ENCODE peak calls at places on chromosomes 11 and 22, in ten cellular contexts. Q, S, J, B, V, P, F, H, T and A are unnamed samples.

GRCh38 chr11:128029219-128029722 is 558.1 kb downstream of the ETS1 start:
- DNase-seq in Q (no peak), S (peak; percentile 51), J (no peak), B (no peak), V (no peak), P (no peak), F (no peak), H (no peak), T (no peak), A (no peak)

GRCh38 chr22:46007848-46008261 is 30.9 kb upstream of the WNT7B start:
- DNase-seq in Q (no peak), S (peak; percentile 86), J (peak; percentile 82), B (peak; percentile 46), V (peak; percentile 58), P (no peak), F (no peak), H (peak; percentile 96), T (no peak), A (no peak)

GRCh38 chr11:1727088-1727690 is 23.2 kb downstream of the IFITM10 start:
- DNase-seq in Q (no peak), S (no peak), J (no peak), B (no peak), V (no peak), P (no peak), F (no peak), H (no peak), T (no peak), A (no peak)

GRCh38 chr22:50576070-50576469 is 2.2 kb downstream of the CPT1B start:
- DNase-seq in Q (no peak), S (peak; percentile 47), J (no peak), B (no peak), V (no peak), P (no peak), F (peak; percentile 69), H (peak; percentile 55), T (no peak), A (peak; percentile 39)

GRCh38 chr22:36194971-36195370 is 6.6 kb downstream of the APOL4 start:
- DNase-seq in Q (no peak), S (peak; percentile 71), J (no peak), B (peak; percentile 35), V (peak; percentile 64), P (peak; percentile 87), F (peak; percentile 59), H (peak; percentile 55), T (no peak), A (peak; percentile 71)

GRCh38 chr11:114068327-114068726 is 8.8 kb downstream of the ZBTB16 start:
- DNase-seq in Q (no peak), S (no peak), J (no peak), B (no peak), V (no peak), P (no peak), F (no peak), H (no peak), T (no peak), A (no peak)

GRCh38 chr22:34812631-34813030 is 253.3 kb upstream of the ISX start:
- DNase-seq in Q (no peak), S (no peak), J (no peak), B (no peak), V (no peak), P (no peak), F (no peak), H (no peak), T (no peak), A (no peak)

GRCh38 chr11:10499452-10500262 is 41.3 kb downstream of the RNF141 start:
- DNase-seq in Q (no peak), S (no peak), J (no peak), B (no peak), V (no peak), P (peak; percentile 67), F (no peak), H (no peak), T (no peak), A (no peak)

GRCh38 chr11:2138436-2139117 is 612 bp downstream of the IGF2 start:
- DNase-seq in Q (no peak), S (peak; percentile 52), J (no peak), B (no peak), V (no peak), P (no peak), F (no peak), H (peak; percentile 57), T (no peak), A (no peak)

GRCh38 chr22:20304646-20305045 is 15.2 kb downstream of the DGCR6L start:
- DNase-seq in Q (no peak), S (no peak), J (no peak), B (no peak), V (no peak), P (no peak), F (no peak), H (no peak), T (no peak), A (no peak)

GRCh38 chr22:29787371-29787980 is 20.3 kb downstream of the UQCR10 start:
- DNase-seq in Q (no peak), S (no peak), J (no peak), B (no peak), V (no peak), P (no peak), F (no peak), H (no peak), T (no peak), A (no peak)

GRCh38 chr11:71207563-71207962 is 44.8 kb downstream of the SHANK2 start:
- DNase-seq in Q (no peak), S (no peak), J (no peak), B (no peak), V (no peak), P (no peak), F (no peak), H (no peak), T (no peak), A (no peak)

GRCh38 chr11:95827661-95828060 is 37.4 kb downstream of the CEP57 start:
- DNase-seq in Q (no peak), S (peak; percentile 19), J (no peak), B (no peak), V (no peak), P (no peak), F (no peak), H (no peak), T (no peak), A (no peak)

GRCh38 chr11:99241059-99241458 is 220.3 kb downstream of the CNTN5 start:
- DNase-seq in Q (no peak), S (peak; percentile 1), J (no peak), B (no peak), V (no peak), P (no peak), F (peak; percentile 29), H (no peak), T (no peak), A (no peak)

GRCh38 chr11:35223429-35223828 is 84.5 kb downstream of the CD44 start:
- DNase-seq in Q (no peak), S (no peak), J (no peak), B (peak; percentile 3), V (no peak), P (peak; percentile 87), F (no peak), H (peak; percentile 94), T (no peak), A (no peak)

GRCh38 chr11:124643605-124644425 is 21.2 kb downstream of the TBRG1 start:
- DNase-seq in Q (no peak), S (peak; percentile 80), J (no peak), B (no peak), V (no peak), P (no peak), F (no peak), H (no peak), T (no peak), A (no peak)

GRCh38 chr11:2825886-2826678 is 59.5 kb downstream of the CDKN1C start:
- DNase-seq in Q (no peak), S (peak; percentile 93), J (peak; percentile 93), B (no peak), V (peak; percentile 63), P (no peak), F (no peak), H (no peak), T (no peak), A (no peak)

GRCh38 chr11:79018371-79018849 is 422.4 kb downstream of the TENM4 start:
- DNase-seq in Q (no peak), S (no peak), J (no peak), B (no peak), V (no peak), P (no peak), F (no peak), H (no peak), T (no peak), A (no peak)

GRCh38 chr11:12540075-12540685 is 134.0 kb upstream of the TEAD1 start:
- DNase-seq in Q (no peak), S (peak; percentile 71), J (no peak), B (no peak), V (no peak), P (peak; percentile 46), F (peak; percentile 38), H (no peak), T (no peak), A (no peak)

GRCh38 chr11:74948546-74948897 is 369 bp downstream of the XRRA1 start:
- DNase-seq in Q (no peak), S (no peak), J (peak; percentile 30), B (peak; percentile 47), V (no peak), P (no peak), F (peak; percentile 4), H (no peak), T (no peak), A (no peak)

GRCh38 chr11:31236052-31236652 is 133.4 kb downstream of the DCDC1 start:
- DNase-seq in Q (no peak), S (peak; percentile 20), J (peak; percentile 20), B (no peak), V (no peak), P (no peak), F (peak; percentile 9), H (peak; percentile 32), T (no peak), A (no peak)

GRCh38 chr22:44721206-44721605 is 19.2 kb downstream of the PRR5 start:
- DNase-seq in Q (no peak), S (no peak), J (no peak), B (no peak), V (no peak), P (no peak), F (no peak), H (no peak), T (no peak), A (no peak)

GRCh38 chr11:26330255-26330654 is 1.7 kb upstream of the ANO3 start:
- DNase-seq in Q (no peak), S (no peak), J (no peak), B (no peak), V (no peak), P (no peak), F (no peak), H (no peak), T (no peak), A (no peak)

GRCh38 chr22:37021710-37022482 is 2.4 kb downstream of the MPST start:
- DNase-seq in Q (peak; percentile 19), S (peak; percentile 37), J (no peak), B (no peak), V (peak; percentile 53), P (no peak), F (peak; percentile 55), H (no peak), T (peak; percentile 33), A (peak; percentile 59)

GRCh38 chr11:119476666-119477331 is 53.8 kb upstream of the THY1 start:
- DNase-seq in Q (no peak), S (no peak), J (no peak), B (no peak), V (no peak), P (peak; percentile 75), F (no peak), H (no peak), T (no peak), A (no peak)

GRCh38 chr22:40463017-40463631 is 92.7 kb downstream of the SGSM3 start:
- DNase-seq in Q (no peak), S (no peak), J (no peak), B (no peak), V (peak; percentile 27), P (no peak), F (no peak), H (no peak), T (peak; percentile 22), A (peak; percentile 20)

GRCh38 chr11:34288482-34288881 is 69.3 kb downstream of the ABTB2 start:
- DNase-seq in Q (no peak), S (no peak), J (no peak), B (no peak), V (no peak), P (no peak), F (no peak), H (no peak), T (no peak), A (no peak)

GRCh38 chr22:39297490-39298193 is 21.8 kb downstream of the RPL3 start:
- DNase-seq in Q (no peak), S (no peak), J (no peak), B (peak; percentile 18), V (peak; percentile 46), P (no peak), F (no peak), H (no peak), T (no peak), A (peak; percentile 41)